ENCODE peak calls at places on chromosomes 3 and 15, in four cellular contexts. G is stimulated activated CD4-positive, alpha-beta T cell treated with anti-CD3 and anti-CD28 coated beads, Interleukin-2, amount 100 ng/mL, for 48 hours; Q is A172; K is RPMI8226. H is an unnamed sample.

GRCh38 chr15:72770673-72771328 is 12.8 kb downstream of the ADPGK start:
- DNase-seq in G (no peak), Q (no peak), K (no peak), H (no peak)

GRCh38 chr3:57956119-57956832 is 51.9 kb upstream of the FLNB start:
- DNase-seq in G (no peak), Q (peak), K (no peak), H (no peak)

GRCh38 chr3:179247289-179248020 is 3.5 kb downstream of the KCNMB3 start:
- DNase-seq in G (no peak), Q (no peak), K (no peak), H (no peak)

GRCh38 chr3:143314291-143315093 is 194.9 kb downstream of the CHST2 start:
- DNase-seq in G (no peak), Q (no peak), K (no peak), H (no peak)

GRCh38 chr15:75082689-75083088 is 59.3 kb downstream of the PPCDC start:
- DNase-seq in G (no peak), Q (no peak), K (no peak), H (no peak)

GRCh38 chr3:47108546-47108945 is 55.4 kb downstream of the SETD2 start:
- DNase-seq in G (no peak), Q (no peak), K (no peak), H (no peak)

GRCh38 chr3:65166531-65166930 is 478.7 kb upstream of the ADAMTS9 start:
- DNase-seq in G (no peak), Q (no peak), K (no peak), H (no peak)

GRCh38 chr3:51830345-51830744 is 31.1 kb upstream of the IQCF2 start:
- DNase-seq in G (no peak), Q (no peak), K (no peak), H (no peak)

GRCh38 chr3:128273116-128273840 is 120.0 kb downstream of the EEFSEC start:
- DNase-seq in G (no peak), Q (no peak), K (no peak), H (no peak)

GRCh38 chr15:42348083-42348482 is 11.2 kb upstream of the CAPN3 start:
- DNase-seq in G (no peak), Q (no peak), K (no peak), H (no peak)

GRCh38 chr3:12954891-12955650 is 113.7 kb upstream of the RPL32 start:
- DNase-seq in G (peak), Q (peak), K (no peak), H (no peak)

GRCh38 chr3:143443851-143444331 is 324.3 kb downstream of the CHST2 start:
- DNase-seq in G (no peak), Q (peak), K (no peak), H (no peak)

GRCh38 chr3:117322866-117323265 is 613.3 kb downstream of the TUSC7 start:
- DNase-seq in G (no peak), Q (peak), K (peak), H (no peak)

GRCh38 chr3:98433764-98434163 is 29.2 kb upstream of the OR5K1 start:
- DNase-seq in G (no peak), Q (no peak), K (no peak), H (no peak)

GRCh38 chr3:178170698-178171535 is 365.3 kb upstream of the KCNMB2 start:
- DNase-seq in G (no peak), Q (peak), K (no peak), H (peak)

H was measured in CMK.